ENCODE peak calls at places on chromosome 5, in ten cellular contexts. F, Z, T, V, X, W, B, I, H and E are unnamed samples.

GRCh38 chr5:93782978-93783377 is 41.6 kb upstream of the POU5F2 start:
- DNase-seq in F (no peak), X (no peak), B (no peak), I (no peak), H (no peak), Z (no peak), W (no peak), V (no peak), T (no peak), E (no peak)

GRCh38 chr5:41156739-41157138 is 56.6 kb downstream of the C6 start:
- DNase-seq in V (no peak), X (no peak), W (no peak), H (no peak), Z (no peak), F (no peak), B (no peak), T (no peak), I (no peak), E (no peak)

GRCh38 chr5:101937041-101937440 is 359.0 kb downstream of the SLCO4C1 start:
- DNase-seq in Z (no peak), I (no peak), H (no peak), V (no peak), B (no peak), X (no peak), T (no peak), F (no peak), W (no peak), E (no peak)

GRCh38 chr5:39424751-39425524 is at the start of gene DAB2:
- DNase-seq in X (peak), W (peak), Z (peak), H (no peak), T (peak), F (peak), B (peak), V (no peak), I (peak), E (peak)

GRCh38 chr5:5105531-5105930 is 34.6 kb upstream of the ADAMTS16 start:
- DNase-seq in V (no peak), B (no peak), H (no peak), Z (no peak), F (no peak), T (no peak), I (no peak), X (no peak), W (no peak), E (no peak)

GRCh38 chr5:57754616-57755015 is 272.0 kb upstream of the ACTBL2 start:
- DNase-seq in F (no peak), T (no peak), W (no peak), Z (no peak), X (no peak), B (no peak), H (no peak), I (no peak), V (no peak), E (no peak)

GRCh38 chr5:74631088-74631960 is 9.2 kb downstream of the ENC1 start:
- DNase-seq in T (peak), B (no peak), F (no peak), I (peak), X (no peak), V (peak), W (peak), H (no peak), Z (no peak), E (no peak)

GRCh38 chr5:6504677-6505414 is 56.2 kb downstream of the UBE2QL1 start:
- DNase-seq in X (peak), T (no peak), H (no peak), B (no peak), I (no peak), V (no peak), W (no peak), F (no peak), Z (no peak), E (no peak)

GRCh38 chr5:39570418-39571027 is 145.7 kb upstream of the DAB2 start:
- DNase-seq in H (no peak), F (no peak), B (no peak), Z (no peak), V (no peak), X (no peak), I (peak), T (no peak), W (peak), E (no peak)

GRCh38 chr5:138967806-138968448 is 92.8 kb upstream of the LRRTM2 start:
- DNase-seq in V (no peak), X (no peak), B (no peak), W (no peak), H (no peak), T (no peak), Z (no peak), I (no peak), F (no peak), E (no peak)

GRCh38 chr5:65762234-65762633 is 40.2 kb downstream of the NLN start:
- DNase-seq in B (no peak), I (no peak), X (no peak), F (no peak), V (no peak), Z (no peak), T (no peak), H (no peak), W (no peak), E (no peak)

GRCh38 chr5:38069360-38069759 is 189.0 kb upstream of the EGFLAM start:
- DNase-seq in B (no peak), Z (no peak), I (no peak), T (no peak), F (no peak), W (no peak), X (no peak), V (no peak), H (no peak), E (no peak)

GRCh38 chr5:141879941-141880738 is 1.9 kb upstream of the PCDH1 start:
- DNase-seq in T (no peak), X (peak), B (no peak), V (no peak), Z (no peak), F (no peak), W (no peak), H (no peak), I (no peak), E (no peak)

GRCh38 chr5:147483961-147484707 is 25.7 kb downstream of the DPYSL3 start:
- DNase-seq in T (no peak), B (no peak), W (no peak), X (peak), H (peak), F (peak), I (peak), V (no peak), Z (peak), E (no peak)

GRCh38 chr5:32027093-32027716 is 146.9 kb downstream of the GOLPH3 start:
- DNase-seq in V (no peak), F (no peak), I (no peak), W (no peak), H (no peak), X (no peak), Z (no peak), T (no peak), B (no peak), E (no peak)

GRCh38 chr5:114367029-114367428 is 5.2 kb downstream of the KCNN2 start:
- DNase-seq in W (no peak), V (no peak), B (no peak), F (no peak), T (no peak), I (peak), Z (no peak), H (no peak), X (no peak), E (no peak)

GRCh38 chr5:180099733-180100611 is 28.4 kb upstream of the RNF130 start:
- DNase-seq in H (no peak), F (no peak), Z (no peak), X (peak), T (no peak), B (no peak), W (no peak), I (no peak), V (no peak), E (no peak)

GRCh38 chr5:169584998-169585451 is 1.5 kb downstream of the SPDL1 start:
- DNase-seq in B (no peak), F (no peak), X (no peak), T (no peak), I (peak), H (no peak), V (no peak), W (no peak), Z (no peak), E (no peak)

GRCh38 chr5:44538831-44539539 is 149.8 kb upstream of the FGF10 start:
- DNase-seq in H (no peak), Z (no peak), W (no peak), X (no peak), F (no peak), B (no peak), T (no peak), I (no peak), V (no peak), E (no peak)

GRCh38 chr5:61697811-61698587 is 365.9 kb downstream of the ZSWIM6 start:
- DNase-seq in X (no peak), V (no peak), H (no peak), Z (no peak), I (peak), W (no peak), T (no peak), B (no peak), F (no peak), E (no peak)

GRCh38 chr5:90297045-90297764 is 112.4 kb downstream of the CETN3 start:
- DNase-seq in F (no peak), H (no peak), Z (no peak), V (no peak), B (no peak), X (no peak), W (no peak), I (no peak), T (no peak), E (no peak)

GRCh38 chr5:179261301-179262125 is 83.7 kb downstream of the ADAMTS2 start:
- DNase-seq in Z (peak), I (no peak), H (peak), X (peak), V (no peak), T (no peak), W (no peak), B (peak), F (no peak), E (no peak)

GRCh38 chr5:14038341-14038959 is 94.0 kb upstream of the DNAH5 start:
- DNase-seq in T (no peak), W (peak), B (no peak), F (no peak), X (no peak), Z (no peak), V (no peak), I (peak), H (no peak), E (no peak)

GRCh38 chr5:173554038-173554955 is 62.2 kb downstream of the BOD1 start:
- DNase-seq in I (no peak), X (no peak), F (no peak), T (no peak), W (no peak), H (no peak), B (no peak), Z (no peak), V (no peak), E (no peak)

GRCh38 chr5:160009591-160009989 is 651 bp downstream of the TTC1 start:
- DNase-seq in H (no peak), V (no peak), Z (no peak), W (no peak), B (no peak), X (no peak), F (no peak), I (no peak), T (no peak), E (no peak)

GRCh38 chr5:55903121-55903701 is 52.1 kb downstream of the IL31RA start:
- DNase-seq in T (peak), I (peak), H (no peak), F (no peak), W (no peak), X (peak), Z (no peak), B (peak), V (peak), E (no peak)

GRCh38 chr5:139569276-139569955 is 8.3 kb downstream of the UBE2D2 start:
- DNase-seq in X (no peak), W (no peak), Z (no peak), T (no peak), F (no peak), B (no peak), I (no peak), V (no peak), H (no peak), E (no peak)

GRCh38 chr5:73902327-73903051 is 276.5 kb downstream of the ARHGEF28 start:
- DNase-seq in F (no peak), B (no peak), X (no peak), H (peak), T (peak), Z (peak), W (peak), I (peak), V (peak), E (no peak)

GRCh38 chr5:14353661-14354474 is 210.7 kb downstream of the TRIO start:
- DNase-seq in T (no peak), W (no peak), B (no peak), Z (no peak), X (no peak), V (no peak), H (no peak), F (no peak), I (no peak), E (no peak)

GRCh38 chr5:56638061-56638621 is 177.2 kb upstream of the MAP3K1 start:
- DNase-seq in X (no peak), H (no peak), W (no peak), F (no peak), B (no peak), Z (no peak), V (no peak), I (peak), T (no peak), E (peak)

GRCh38 chr5:76269259-76269958 is 133.7 kb upstream of the IQGAP2 start:
- DNase-seq in V (peak), W (no peak), X (no peak), B (no peak), T (no peak), Z (no peak), H (no peak), I (no peak), F (no peak), E (no peak)

DNA sequence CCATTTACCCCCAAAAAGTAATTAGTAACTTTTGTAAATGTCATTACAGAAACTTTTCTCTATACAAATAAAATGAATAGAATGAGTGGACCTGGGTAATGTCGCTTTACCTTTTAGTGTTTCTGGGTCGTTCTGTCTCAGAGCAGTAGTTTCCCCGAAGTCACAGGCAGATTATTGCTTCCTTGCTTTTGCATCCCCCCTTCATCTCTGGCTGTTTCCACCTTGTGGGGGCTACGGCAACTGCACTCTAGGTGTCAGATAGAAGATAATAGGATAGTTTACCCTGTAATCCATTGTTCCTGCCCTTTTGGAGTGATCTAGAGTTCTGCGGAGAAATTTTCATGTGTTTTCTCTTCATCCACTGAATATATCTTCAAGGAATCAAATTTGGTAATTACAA is 68.7 kb downstream of the PRR16 start:
- DNase-seq in X (no peak), I (no peak), H (peak), V (no peak), W (peak), B (no peak), F (no peak), T (no peak), Z (peak), E (no peak)
- TF ChIP-seq CTCF in X (no peak), I (peak), H (peak), V (no peak), W (no peak), B (no peak), F (no peak), T (no peak), Z (peak), E (peak)

DNA sequence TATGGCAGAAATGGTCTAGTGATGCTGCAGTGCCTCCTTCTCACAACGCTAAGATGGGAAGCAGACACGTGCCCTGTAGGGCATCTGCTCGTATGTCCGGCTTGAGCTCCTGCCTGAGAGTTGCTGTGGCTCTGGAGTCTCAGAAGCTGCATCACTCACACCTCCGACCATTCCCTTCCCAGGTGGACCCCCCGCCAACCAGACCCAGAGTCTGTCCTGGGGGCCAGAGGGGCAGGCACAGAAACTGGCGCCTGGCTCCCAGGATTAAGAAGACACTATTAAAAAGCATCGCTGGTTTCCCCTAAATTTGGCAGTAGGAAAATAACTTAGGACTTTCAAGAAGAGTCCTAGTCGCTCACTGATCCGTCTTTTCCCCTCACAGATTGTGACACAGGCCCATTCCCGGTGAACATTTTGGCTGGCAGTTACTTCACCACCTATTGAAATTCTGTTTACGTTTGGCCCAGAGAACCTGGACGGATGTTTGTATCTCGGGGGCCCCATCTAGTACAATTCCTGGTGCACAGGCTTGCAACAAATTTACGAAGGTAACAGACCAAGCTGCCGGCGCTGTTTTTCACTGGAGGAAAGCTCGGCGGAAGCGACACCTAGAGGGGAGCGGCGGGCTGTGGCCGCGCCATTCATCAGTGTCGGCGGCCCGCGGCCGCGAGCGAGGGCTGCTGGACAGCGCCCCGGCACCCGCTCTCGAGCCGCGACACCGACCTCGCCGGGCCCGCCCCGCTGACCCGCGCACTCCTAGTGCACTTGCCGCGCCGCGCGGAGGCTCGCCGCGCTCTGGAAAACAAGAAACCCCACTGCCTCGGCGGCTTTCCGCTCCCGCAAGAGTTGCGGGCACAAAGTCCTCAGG is 1.6 kb downstream of the FSTL4 start:
- DNase-seq in V (peak), H (peak), T (no peak), W (peak), B (peak), I (peak), F (peak), Z (peak), X (no peak), E (peak)
- TF ChIP-seq CTCF in V (peak), H (peak), T (no peak), W (peak), B (no peak), I (peak), F (peak), Z (no peak), X (no peak), E (peak)

GRCh38 chr5:177428574-177429217 is 2.2 kb downstream of the GRK6 start:
- DNase-seq in T (peak), V (no peak), H (no peak), B (no peak), I (no peak), Z (no peak), W (no peak), X (no peak), F (no peak), E (no peak)
- TF ChIP-seq CTCF in T (no peak), V (no peak), H (no peak), B (no peak), I (no peak), Z (no peak), W (no peak), X (no peak), F (no peak), E (no peak)

GRCh38 chr5:96175090-96175489 is 213.4 kb upstream of the ELL2 start:
- DNase-seq in Z (no peak), H (no peak), B (no peak), V (no peak), X (no peak), W (peak), I (peak), F (no peak), T (peak), E (no peak)
- TF ChIP-seq CTCF in Z (peak), H (peak), B (no peak), V (no peak), X (no peak), W (no peak), I (no peak), F (no peak), T (peak), E (peak)

GRCh38 chr5:68682400-68683152 is 411.2 kb upstream of the SLC30A5 start:
- DNase-seq in B (no peak), H (no peak), W (peak), I (no peak), T (no peak), F (no peak), X (no peak), V (no peak), Z (no peak), E (no peak)
- TF ChIP-seq CTCF in B (no peak), H (no peak), W (no peak), I (no peak), T (no peak), F (no peak), X (no peak), V (no peak), Z (no peak), E (no peak)

GRCh38 chr5:151682240-151682639 is 4.5 kb downstream of the SPARC start:
- DNase-seq in V (no peak), B (no peak), I (no peak), H (no peak), T (no peak), W (no peak), F (no peak), Z (no peak), X (no peak), E (no peak)
- TF ChIP-seq CTCF in V (no peak), B (no peak), I (no peak), H (no peak), T (no peak), W (no peak), F (no peak), Z (no peak), X (no peak), E (no peak)